ENCODE peak calls at places on chromosomes 3 and 15, in seven cellular contexts. B is esophagus muscularis mucosa, X is Peyer's patch, Q is fibroblast of lung, F is IMR-90, N is heart left ventricle, Z is hepatocyte. R is an unnamed sample.

GRCh38 chr3:51706788-51707731 is at the start of gene GRM2:
- DNase-seq in B (no peak), X (peak), Q (peak), F (peak), N (peak), Z (peak), R (peak)

GRCh38 chr15:91385301-91385700 is 285.2 kb downstream of the SV2B start:
- DNase-seq in B (no peak), X (no peak), Q (no peak), F (no peak), N (no peak), Z (no peak), R (peak)

GRCh38 chr3:28247286-28247685 is 5.9 kb downstream of the CMC1 start:
- DNase-seq in B (no peak), X (no peak), Q (no peak), F (no peak), N (no peak), Z (no peak), R (no peak)

GRCh38 chr3:53597136-53597915 is 102.9 kb downstream of the CACNA1D start:
- DNase-seq in B (peak), X (no peak), Q (no peak), F (no peak), N (no peak), Z (no peak), R (no peak)

GRCh38 chr3:32420138-32420981 is 28.7 kb downstream of the CMTM7 start:
- DNase-seq in B (no peak), X (no peak), Q (no peak), F (peak), N (no peak), Z (peak), R (peak)

GRCh38 chr15:78810377-78811123 is 714 bp downstream of the ADAMTS7 start:
- DNase-seq in B (no peak), X (peak), Q (peak), F (peak), N (peak), Z (peak), R (no peak)

GRCh38 chr15:45027220-45027619 is 4.2 kb downstream of the SORD start:
- DNase-seq in B (no peak), X (no peak), Q (no peak), F (no peak), N (no peak), Z (no peak), R (no peak)

GRCh38 chr3:69941439-69942176 is 57.9 kb upstream of the SAMMSON start:
- DNase-seq in B (no peak), X (no peak), Q (peak), F (peak), N (no peak), Z (no peak), R (no peak)

GRCh38 chr3:169308654-169309325 is 354.7 kb downstream of the MECOM start:
- DNase-seq in B (no peak), X (no peak), Q (peak), F (peak), N (no peak), Z (no peak), R (no peak)

GRCh38 chr15:71921191-71921590 is 110.8 kb downstream of the NR2E3 start:
- DNase-seq in B (no peak), X (no peak), Q (no peak), F (peak), N (no peak), Z (no peak), R (no peak)

GRCh38 chr3:162295323-162295983 is 798.8 kb downstream of the OTOL1 start:
- DNase-seq in B (no peak), X (no peak), Q (peak), F (peak), N (no peak), Z (peak), R (peak)

GRCh38 chr3:34683851-34684250 is 885.4 kb downstream of the PDCD6IP start:
- DNase-seq in B (no peak), X (peak), Q (peak), F (peak), N (no peak), Z (peak), R (no peak)

GRCh38 chr3:43926073-43926472 is 235.3 kb downstream of the ABHD5 start:
- DNase-seq in B (peak), X (no peak), Q (no peak), F (no peak), N (no peak), Z (no peak), R (no peak)

GRCh38 chr3:73623996-73624362 is 762 bp downstream of the PDZRN3 start:
- DNase-seq in B (no peak), X (peak), Q (peak), F (peak), N (peak), Z (peak), R (no peak)

GRCh38 chr15:91472316-91472756 is 372.3 kb downstream of the SV2B start:
- DNase-seq in B (no peak), X (no peak), Q (peak), F (peak), N (no peak), Z (no peak), R (no peak)

GRCh38 chr3:152446495-152446894 is 177.8 kb downstream of the MBNL1 start:
- DNase-seq in B (no peak), X (no peak), Q (no peak), F (no peak), N (no peak), Z (no peak), R (no peak)
- TF ChIP-seq CTCF in B (no peak), X (no peak), Q (no peak), F (no peak), N (no peak), Z (no peak), R (no peak)

GRCh38 chr3:100108464-100109079 is 5.7 kb downstream of the FILIP1L start:
- DNase-seq in B (no peak), X (no peak), Q (no peak), F (no peak), N (no peak), Z (no peak), R (no peak)

GRCh38 chr3:100107227-100107626 is 7.1 kb downstream of the FILIP1L start:
- DNase-seq in B (no peak), X (no peak), Q (peak), F (peak), N (no peak), Z (no peak), R (no peak)

GRCh38 chr3:100106531-100107155 is 7.7 kb downstream of the FILIP1L start:
- DNase-seq in B (no peak), X (no peak), Q (peak), F (peak), N (no peak), Z (no peak), R (no peak)

GRCh38 chr3:100111728-100112127 is 2.6 kb downstream of the FILIP1L start:
- DNase-seq in B (no peak), X (no peak), Q (no peak), F (no peak), N (no peak), Z (no peak), R (no peak)

GRCh38 chr3:100110101-100110500 is 4.2 kb downstream of the FILIP1L start:
- DNase-seq in B (no peak), X (no peak), Q (no peak), F (no peak), N (no peak), Z (no peak), R (no peak)
- H3K4me3 ChIP-seq in B (no peak), X (no peak), Q (no peak), F (no peak), N (peak), Z (no peak), R (no peak)

GRCh38 chr15:38518084-38518483 is 46.5 kb downstream of the RASGRP1 start:
- DNase-seq in B (peak), X (no peak), Q (no peak), F (no peak), N (no peak), Z (no peak), R (no peak)

GRCh38 chr15:38522922-38523321 is 41.7 kb downstream of the RASGRP1 start:
- DNase-seq in B (peak), X (no peak), Q (no peak), F (no peak), N (no peak), Z (no peak), R (no peak)

GRCh38 chr15:38520035-38520434 is 44.6 kb downstream of the RASGRP1 start:
- DNase-seq in B (peak), X (no peak), Q (no peak), F (no peak), N (no peak), Z (no peak), R (no peak)

GRCh38 chr15:38524156-38524555 is 40.5 kb downstream of the RASGRP1 start:
- DNase-seq in B (peak), X (no peak), Q (no peak), F (peak), N (no peak), Z (no peak), R (no peak)

GRCh38 chr15:38521316-38521715 is 43.3 kb downstream of the RASGRP1 start:
- DNase-seq in B (peak), X (no peak), Q (no peak), F (no peak), N (no peak), Z (no peak), R (no peak)
- TF ChIP-seq CTCF in B (no peak), X (no peak), Q (no peak), F (no peak), N (no peak), Z (no peak), R (no peak)

GRCh38 chr15:33311312-33311971 is 675 bp downstream of the RYR3 start:
- DNase-seq in B (peak), X (no peak), Q (no peak), F (no peak), N (no peak), Z (no peak), R (no peak)
- H3K4me3 ChIP-seq in B (peak), X (peak), Q (no peak), F (no peak), N (peak), Z (peak), R (no peak)

DNA sequence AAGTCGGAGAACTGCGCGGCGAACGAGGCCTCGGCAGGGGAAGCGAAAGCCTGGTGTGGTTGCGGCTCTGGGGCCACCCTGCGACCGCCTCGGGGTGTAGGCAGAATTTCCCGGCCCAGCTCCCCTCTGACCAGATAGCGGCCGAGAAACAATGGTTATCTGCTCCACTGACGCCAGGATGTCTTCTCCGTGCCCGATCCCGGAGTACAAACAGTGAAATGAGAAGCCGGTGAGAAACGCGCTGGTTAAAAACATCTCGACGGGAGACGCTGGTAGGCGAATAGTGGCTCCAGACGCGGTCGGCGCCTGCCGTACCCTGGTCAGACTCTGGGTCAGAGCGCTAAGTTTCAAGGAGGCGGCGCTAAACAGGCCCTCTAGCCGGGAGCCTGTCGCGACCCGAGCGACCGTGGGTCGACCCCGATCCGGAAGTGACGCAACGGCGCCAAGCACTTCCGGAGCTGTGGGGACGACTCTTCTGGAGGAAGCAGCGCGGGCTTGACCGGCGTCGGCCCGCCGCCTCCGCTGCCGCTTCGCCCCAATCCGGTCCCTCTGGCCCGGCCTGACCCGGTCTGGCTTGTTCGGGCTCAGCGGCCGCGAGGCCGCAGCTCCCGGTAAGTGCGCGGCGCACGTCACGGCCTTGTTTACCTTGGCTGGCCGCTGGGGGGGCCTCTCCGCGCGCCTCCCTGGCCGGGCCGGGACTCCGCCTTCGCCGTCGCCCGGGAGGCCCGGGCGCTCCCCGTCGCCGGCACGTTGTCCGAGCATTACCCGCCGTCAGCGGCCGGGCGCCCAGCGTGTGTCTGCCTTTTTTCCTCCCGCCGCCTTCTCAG is at the start of gene ARIH2:
- DNase-seq in B (peak), X (peak), Q (peak), F (peak), N (peak), Z (peak), R (peak)
- TF ChIP-seq CTCF in B (no peak), X (peak), Q (peak), F (no peak), N (peak), Z (no peak), R (peak)

GRCh38 chr3:31392568-31392967 is 140.2 kb upstream of the STT3B start:
- DNase-seq in B (no peak), X (no peak), Q (no peak), F (no peak), N (no peak), Z (no peak), R (no peak)
- H3K4me3 ChIP-seq in B (no peak), X (no peak), Q (no peak), F (no peak), N (no peak), Z (no peak), R (no peak)

GRCh38 chr15:70098170-70098460 is 398 bp upstream of the TLE3 start:
- DNase-seq in B (no peak), X (no peak), Q (no peak), F (no peak), N (no peak), Z (no peak), R (peak)

GRCh38 chr15:70098461-70099166 is 897 bp upstream of the TLE3 start:
- DNase-seq in B (no peak), X (peak), Q (peak), F (no peak), N (peak), Z (peak), R (no peak)

GRCh38 chr15:70096215-70096974 is 1.3 kb downstream of the TLE3 start:
- DNase-seq in B (no peak), X (peak), Q (peak), F (peak), N (peak), Z (peak), R (no peak)

GRCh38 chr15:70096975-70097336 is 761 bp downstream of the TLE3 start:
- DNase-seq in B (no peak), X (no peak), Q (no peak), F (no peak), N (no peak), Z (peak), R (no peak)

DNA sequence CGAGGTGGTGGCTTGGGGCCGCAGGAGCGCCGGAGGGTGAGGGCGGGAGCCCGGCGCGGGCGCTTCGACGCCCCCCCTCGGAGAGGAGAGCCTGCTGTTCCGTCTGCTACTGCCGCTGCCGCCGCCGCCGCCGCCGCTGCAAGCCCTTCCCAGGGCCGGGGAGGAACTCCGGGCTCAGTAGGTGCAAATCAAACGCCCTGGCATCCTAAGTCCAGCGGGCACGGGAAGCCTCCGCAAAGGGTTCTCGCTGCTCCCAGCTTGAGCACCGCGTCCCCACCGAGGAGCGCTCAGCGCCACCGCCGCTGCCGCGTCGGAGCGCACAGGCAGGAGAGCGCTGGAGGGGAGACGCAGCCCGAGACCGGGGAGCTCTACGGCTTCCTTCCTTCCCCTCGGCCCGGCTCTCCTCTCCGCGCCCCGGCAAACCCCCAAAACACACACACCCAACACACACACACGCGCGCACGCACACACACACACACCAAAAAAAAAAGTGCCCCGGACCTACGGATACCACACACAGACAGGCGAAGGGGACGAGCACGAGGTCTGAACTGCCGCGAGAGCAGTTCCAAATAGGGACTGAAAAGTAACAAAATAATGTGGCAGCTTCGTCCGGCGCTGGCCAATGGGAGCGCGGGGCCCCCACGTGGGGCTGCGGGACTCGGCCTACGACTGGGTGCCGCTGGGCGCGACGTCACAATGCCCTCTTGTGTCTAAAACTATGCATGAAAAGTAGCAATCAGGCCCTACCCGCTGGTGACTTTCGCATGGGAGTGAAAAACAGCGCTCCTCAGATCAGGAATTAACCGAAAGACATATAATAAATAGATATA is at the start of gene TLE3:
- DNase-seq in B (peak), X (peak), Q (peak), F (peak), N (peak), Z (peak), R (peak)
- TF ChIP-seq CTCF in B (no peak), X (peak), Q (peak), F (peak), N (peak), Z (peak), R (peak)

GRCh38 chr15:34437687-34438086 is at the start of gene GOLGA8A:
- DNase-seq in B (no peak), X (peak), Q (peak), F (peak), N (peak), Z (peak), R (peak)
- H3K4me3 ChIP-seq in B (peak), X (peak), Q (peak), F (peak), N (peak), Z (peak), R (peak)